ENCODE peak calls at places on chromosomes 7 and 10, in four cellular contexts. One of them, this sample, is unnamed. For H3K4me1, the result is how much of the 10 kb centered on the place peaks cover.

GRCh38 chr10:77506517-77506916 is 131.1 kb downstream of the KCNMA1 start:
- DNase-seq in effector memory CD4-positive, alpha-beta T cell: no peak
- DNase-seq in left ventricle myocardium inferior: no peak
- DNase-seq in aorta: no peak
- DNase-seq in this sample: no peak

GRCh38 chr10:113115534-113115933 is 165.5 kb downstream of the TCF7L2 start:
- DNase-seq in left ventricle myocardium inferior: no peak
- DNase-seq in effector memory CD4-positive, alpha-beta T cell: no peak
- DNase-seq in aorta: no peak
- DNase-seq in this sample: no peak

GRCh38 chr10:115975506-115975905 is 297.5 kb downstream of the GFRA1 start:
- DNase-seq in left ventricle myocardium inferior: no peak
- DNase-seq in aorta: no peak
- DNase-seq in effector memory CD4-positive, alpha-beta T cell: no peak
- DNase-seq in this sample: no peak

GRCh38 chr10:3782456-3783312 is 2.3 kb downstream of the KLF6 start:
- DNase-seq in aorta: peak
- DNase-seq in effector memory CD4-positive, alpha-beta T cell: peak
- DNase-seq in left ventricle myocardium inferior: peak
- DNase-seq in this sample: no peak

GRCh38 chr10:93757136-93757535 is 600 bp upstream of the LGI1 start:
- DNase-seq in left ventricle myocardium inferior: no peak
- DNase-seq in aorta: peak
- DNase-seq in effector memory CD4-positive, alpha-beta T cell: no peak
- DNase-seq in this sample: no peak

GRCh38 chr7:82729172-82730030 is 285.8 kb upstream of the CACNA2D1 start:
- DNase-seq in aorta: no peak
- DNase-seq in effector memory CD4-positive, alpha-beta T cell: no peak
- DNase-seq in left ventricle myocardium inferior: no peak
- DNase-seq in this sample: no peak

GRCh38 chr10:52778511-52779392 is 6.2 kb upstream of the MBL2 start:
- DNase-seq in effector memory CD4-positive, alpha-beta T cell: no peak
- DNase-seq in aorta: no peak
- DNase-seq in left ventricle myocardium inferior: no peak
- DNase-seq in this sample: no peak

GRCh38 chr10:79346388-79347225 is 662 bp upstream of the PPIF start:
- DNase-seq in aorta: peak
- DNase-seq in effector memory CD4-positive, alpha-beta T cell: no peak
- DNase-seq in left ventricle myocardium inferior: no peak
- DNase-seq in this sample: peak

GRCh38 chr7:103447073-103447960 is 1.3 kb upstream of the SLC26A5 start:
- DNase-seq in left ventricle myocardium inferior: no peak
- DNase-seq in aorta: no peak
- DNase-seq in effector memory CD4-positive, alpha-beta T cell: no peak
- DNase-seq in this sample: no peak

GRCh38 chr7:103689262-103689661 is 243.3 kb upstream of the SLC26A5 start:
- DNase-seq in left ventricle myocardium inferior: no peak
- DNase-seq in aorta: no peak
- DNase-seq in effector memory CD4-positive, alpha-beta T cell: no peak
- DNase-seq in this sample: no peak

GRCh38 chr7:94445696-94446194 is 51.0 kb downstream of the COL1A2 start:
- DNase-seq in effector memory CD4-positive, alpha-beta T cell: no peak
- DNase-seq in aorta: no peak
- DNase-seq in left ventricle myocardium inferior: no peak
- DNase-seq in this sample: no peak

GRCh38 chr7:91396-92158 is 100.8 kb upstream of the FAM20C start:
- DNase-seq in aorta: no peak
- DNase-seq in left ventricle myocardium inferior: no peak
- DNase-seq in effector memory CD4-positive, alpha-beta T cell: no peak
- DNase-seq in this sample: no peak

GRCh38 chr7:115356139-115356746 is 434.3 kb downstream of the MDFIC start:
- DNase-seq in left ventricle myocardium inferior: no peak
- DNase-seq in effector memory CD4-positive, alpha-beta T cell: no peak
- DNase-seq in aorta: no peak
- DNase-seq in this sample: no peak

GRCh38 chr7:128352138-128352537 is 8.4 kb upstream of the RBM28 start:
- DNase-seq in aorta: peak
- DNase-seq in effector memory CD4-positive, alpha-beta T cell: no peak
- DNase-seq in left ventricle myocardium inferior: peak
- DNase-seq in this sample: peak

GRCh38 chr7:54565432-54565831 is 23.3 kb downstream of the VSTM2A start:
- DNase-seq in aorta: no peak
- DNase-seq in left ventricle myocardium inferior: no peak
- DNase-seq in effector memory CD4-positive, alpha-beta T cell: no peak
- DNase-seq in this sample: no peak

GRCh38 chr10:98170249-98171117 is 36.0 kb downstream of the R3HCC1L start:
- DNase-seq in effector memory CD4-positive, alpha-beta T cell: no peak
- DNase-seq in left ventricle myocardium inferior: no peak
- DNase-seq in aorta: no peak
- DNase-seq in this sample: no peak

GRCh38 chr7:31794851-31795250 is 107.8 kb downstream of the PPP1R17 start:
- DNase-seq in aorta: no peak
- DNase-seq in left ventricle myocardium inferior: no peak
- DNase-seq in effector memory CD4-positive, alpha-beta T cell: no peak
- DNase-seq in this sample: no peak

GRCh38 chr10:87794285-87794684 is 23.7 kb downstream of the ATAD1 start:
- DNase-seq in effector memory CD4-positive, alpha-beta T cell: no peak
- DNase-seq in aorta: no peak
- DNase-seq in left ventricle myocardium inferior: no peak
- DNase-seq in this sample: no peak

GRCh38 chr10:103716206-103717160 is 138.9 kb downstream of the SH3PXD2A start:
- DNase-seq in left ventricle myocardium inferior: no peak
- DNase-seq in effector memory CD4-positive, alpha-beta T cell: no peak
- DNase-seq in aorta: no peak
- DNase-seq in this sample: no peak

GRCh38 chr10:72911758-72912157 is 18.2 kb downstream of the OIT3 start:
- DNase-seq in aorta: no peak
- DNase-seq in effector memory CD4-positive, alpha-beta T cell: no peak
- DNase-seq in left ventricle myocardium inferior: no peak
- DNase-seq in this sample: no peak

GRCh38 chr10:3122486-3123205 is 49.9 kb downstream of the PITRM1 start:
- DNase-seq in left ventricle myocardium inferior: no peak
- DNase-seq in aorta: peak
- DNase-seq in effector memory CD4-positive, alpha-beta T cell: no peak
- DNase-seq in this sample: no peak

GRCh38 chr10:114714281-114714741 is 56.2 kb upstream of the ABLIM1 start:
- DNase-seq in left ventricle myocardium inferior: peak
- DNase-seq in aorta: no peak
- DNase-seq in effector memory CD4-positive, alpha-beta T cell: no peak
- DNase-seq in this sample: no peak

GRCh38 chr10:44703241-44704155 is 207.6 kb upstream of the TMEM72 start:
- DNase-seq in aorta: no peak
- DNase-seq in left ventricle myocardium inferior: no peak
- DNase-seq in effector memory CD4-positive, alpha-beta T cell: no peak
- DNase-seq in this sample: no peak

GRCh38 chr7:128030263-128030998 is 806 bp downstream of the LRRC4 start:
- DNase-seq in effector memory CD4-positive, alpha-beta T cell: no peak
- DNase-seq in left ventricle myocardium inferior: no peak
- DNase-seq in aorta: no peak
- DNase-seq in this sample: no peak

GRCh38 chr10:4647138-4647785 is 178.7 kb upstream of the AKR1E2 start:
- DNase-seq in left ventricle myocardium inferior: no peak
- DNase-seq in effector memory CD4-positive, alpha-beta T cell: no peak
- DNase-seq in aorta: no peak
- DNase-seq in this sample: no peak

GRCh38 chr7:27176343-27176731 is 2.2 kb upstream of the HOXA10 start:
- DNase-seq in effector memory CD4-positive, alpha-beta T cell: no peak
- DNase-seq in left ventricle myocardium inferior: peak
- DNase-seq in aorta: no peak
- DNase-seq in this sample: no peak
- H3K4me1 ChIP-seq in effector memory CD4-positive, alpha-beta T cell: under half
- H3K4me1 ChIP-seq in left ventricle myocardium inferior: under half
- H3K4me1 ChIP-seq in aorta: under half
- H3K4me1 ChIP-seq in this sample: under half

DNA sequence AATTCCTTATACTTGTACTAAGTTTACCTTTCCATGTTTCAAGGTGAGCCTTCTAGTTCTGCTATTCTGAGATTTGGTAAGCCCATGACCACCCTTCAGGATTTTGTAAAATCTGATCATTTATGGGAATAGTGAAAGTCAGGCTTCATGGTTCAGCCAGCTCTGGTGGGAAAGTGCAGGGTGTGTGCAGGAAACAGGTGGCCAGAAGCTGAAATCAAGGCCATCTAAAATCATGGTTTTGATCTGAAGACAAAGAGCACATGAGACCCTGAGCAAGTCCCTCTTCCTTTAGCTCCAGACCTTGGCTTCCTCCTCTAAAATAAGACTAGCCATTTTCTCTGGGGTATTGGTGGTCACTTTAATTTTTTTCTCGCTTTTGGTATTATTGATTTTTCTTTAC is 91.3 kb downstream of the CALD1 start:
- DNase-seq in left ventricle myocardium inferior: no peak
- DNase-seq in aorta: no peak
- DNase-seq in effector memory CD4-positive, alpha-beta T cell: no peak
- DNase-seq in this sample: no peak
- H3K4me1 ChIP-seq in left ventricle myocardium inferior: half or more
- H3K4me1 ChIP-seq in aorta: under half
- H3K4me1 ChIP-seq in effector memory CD4-positive, alpha-beta T cell: under half
- H3K4me1 ChIP-seq in this sample: under half

DNA sequence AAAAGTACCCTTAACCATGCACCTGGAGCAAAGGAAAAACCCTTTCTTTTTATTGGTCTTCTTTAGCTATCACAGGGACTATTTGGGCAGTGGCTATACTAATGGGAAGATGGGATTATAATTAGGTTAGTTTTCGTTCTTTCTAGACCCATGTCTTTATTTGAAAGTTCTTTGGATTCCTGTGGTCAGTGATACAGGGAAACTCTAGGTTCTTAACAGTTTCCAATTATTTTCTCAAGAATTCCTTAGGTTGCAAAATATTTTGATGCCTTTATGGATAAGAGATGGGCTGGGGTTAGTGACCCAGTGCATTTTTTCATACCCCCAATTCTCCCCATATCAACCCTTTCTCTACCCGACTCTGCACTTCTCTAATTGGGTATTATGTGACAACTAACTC is 49.0 kb downstream of the ADD3 start:
- DNase-seq in aorta: no peak
- DNase-seq in effector memory CD4-positive, alpha-beta T cell: no peak
- DNase-seq in left ventricle myocardium inferior: no peak
- DNase-seq in this sample: no peak
- H3K4me1 ChIP-seq in aorta: under half
- H3K4me1 ChIP-seq in effector memory CD4-positive, alpha-beta T cell: half or more
- H3K4me1 ChIP-seq in left ventricle myocardium inferior: half or more
- H3K4me1 ChIP-seq in this sample: under half

GRCh38 chr10:8401531-8401930 is 347.0 kb downstream of the GATA3 start:
- DNase-seq in effector memory CD4-positive, alpha-beta T cell: no peak
- DNase-seq in left ventricle myocardium inferior: no peak
- DNase-seq in aorta: no peak
- DNase-seq in this sample: no peak

GRCh38 chr10:8403711-8404371 is 349.4 kb downstream of the GATA3 start:
- DNase-seq in left ventricle myocardium inferior: no peak
- DNase-seq in effector memory CD4-positive, alpha-beta T cell: no peak
- DNase-seq in aorta: no peak
- DNase-seq in this sample: no peak

GRCh38 chr10:8400151-8400550 is 345.7 kb downstream of the GATA3 start:
- DNase-seq in left ventricle myocardium inferior: no peak
- DNase-seq in effector memory CD4-positive, alpha-beta T cell: no peak
- DNase-seq in aorta: no peak
- DNase-seq in this sample: no peak

GRCh38 chr10:8404721-8405120 is 350.2 kb downstream of the GATA3 start:
- DNase-seq in left ventricle myocardium inferior: no peak
- DNase-seq in effector memory CD4-positive, alpha-beta T cell: peak
- DNase-seq in aorta: no peak
- DNase-seq in this sample: no peak

GRCh38 chr10:8402469-8403074 is 348.1 kb downstream of the GATA3 start:
- DNase-seq in left ventricle myocardium inferior: no peak
- DNase-seq in effector memory CD4-positive, alpha-beta T cell: peak
- DNase-seq in aorta: no peak
- DNase-seq in this sample: no peak
- H3K4me1 ChIP-seq in left ventricle myocardium inferior: under half
- H3K4me1 ChIP-seq in effector memory CD4-positive, alpha-beta T cell: half or more
- H3K4me1 ChIP-seq in aorta: under half
- H3K4me1 ChIP-seq in this sample: under half

GRCh38 chr10:27745719-27746363 is at the start of gene MKX:
- DNase-seq in aorta: peak
- DNase-seq in left ventricle myocardium inferior: peak
- DNase-seq in effector memory CD4-positive, alpha-beta T cell: no peak
- DNase-seq in this sample: peak
- H3K4me1 ChIP-seq in aorta: under half
- H3K4me1 ChIP-seq in left ventricle myocardium inferior: half or more
- H3K4me1 ChIP-seq in effector memory CD4-positive, alpha-beta T cell: half or more
- H3K4me1 ChIP-seq in this sample: under half

DNA sequence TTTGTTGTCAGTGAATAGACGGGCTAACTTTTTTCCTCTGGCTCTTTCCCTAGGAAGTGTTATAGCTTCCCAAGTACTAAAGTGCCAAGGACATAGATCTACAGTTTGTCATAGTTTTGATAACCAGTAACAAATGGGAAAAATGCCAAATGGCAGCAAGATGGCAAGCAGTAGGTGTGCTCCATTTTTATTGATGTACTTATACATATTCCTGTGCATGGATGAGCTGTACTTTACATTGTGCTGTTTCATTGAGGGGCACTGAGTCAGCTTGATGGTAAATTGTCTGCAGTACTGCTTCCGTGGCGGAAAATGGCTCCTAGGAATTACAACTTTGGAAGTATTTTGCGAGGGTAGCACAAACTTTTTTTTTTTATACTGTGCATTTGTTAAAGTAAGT is 7.1 kb downstream of the ADAM22 start:
- DNase-seq in left ventricle myocardium inferior: no peak
- DNase-seq in aorta: no peak
- DNase-seq in effector memory CD4-positive, alpha-beta T cell: no peak
- DNase-seq in this sample: no peak
- H3K4me1 ChIP-seq in left ventricle myocardium inferior: under half
- H3K4me1 ChIP-seq in aorta: under half
- H3K4me1 ChIP-seq in effector memory CD4-positive, alpha-beta T cell: under half
- H3K4me1 ChIP-seq in this sample: under half

GRCh38 chr7:29483219-29484104 is 80.2 kb upstream of the PRR15 start:
- DNase-seq in left ventricle myocardium inferior: peak
- DNase-seq in aorta: no peak
- DNase-seq in effector memory CD4-positive, alpha-beta T cell: no peak
- DNase-seq in this sample: peak
- H3K4me1 ChIP-seq in left ventricle myocardium inferior: half or more
- H3K4me1 ChIP-seq in aorta: under half
- H3K4me1 ChIP-seq in effector memory CD4-positive, alpha-beta T cell: under half
- H3K4me1 ChIP-seq in this sample: half or more